ENCODE peak calls at places on chromosome 13, in ten cellular contexts. B is HTR-8/SVneo; Q is ovary; V is stimulated activated CD4-positive, alpha-beta T cell treated with anti-CD3 and anti-CD28 coated beads, Interleukin-2, amount 100 ng/mL, for 24 hours; O is NCI-H1930; A is T-cell; F is chondrocyte; P is GM10248; X is T-helper 9 cell; U is activated CD4-positive, CD25-positive, alpha-beta regulatory T cell. D is an unnamed sample.

GRCh38 chr13:77124423-77124822 is 97.5 kb upstream of the FBXL3 start:
- DNase-seq in A (no peak), X (no peak), P (no peak), O (no peak), B (no peak), Q (no peak), U (no peak), V (no peak), F (no peak), D (no peak)

GRCh38 chr13:29587645-29588044 is 7.8 kb downstream of the SLC7A1 start:
- DNase-seq in X (no peak), U (no peak), B (no peak), F (no peak), Q (no peak), A (no peak), O (no peak), V (no peak), P (no peak), D (no peak)

GRCh38 chr13:100497394-100497793 is 91.2 kb downstream of the GGACT start:
- DNase-seq in B (no peak), P (no peak), V (no peak), U (no peak), O (no peak), Q (no peak), X (no peak), F (no peak), A (no peak), D (no peak)

GRCh38 chr13:110559429-110559943 is 2.0 kb downstream of the RAB20 start:
- DNase-seq in B (no peak), O (no peak), P (no peak), F (no peak), X (no peak), V (no peak), Q (peak), A (no peak), U (no peak), D (no peak)

GRCh38 chr13:109737606-109738005 is 48.8 kb downstream of the IRS2 start:
- DNase-seq in Q (no peak), X (no peak), B (no peak), F (no peak), O (no peak), A (no peak), V (peak), P (no peak), U (no peak), D (no peak)

GRCh38 chr13:23384111-23384510 is 49.4 kb downstream of the SACS start:
- DNase-seq in V (peak), P (peak), U (no peak), X (no peak), Q (no peak), B (no peak), A (no peak), O (no peak), F (no peak), D (no peak)

GRCh38 chr13:99320693-99321481 is 13.7 kb upstream of the GPR183 start:
- DNase-seq in Q (no peak), F (no peak), B (no peak), V (no peak), O (no peak), A (no peak), U (no peak), P (no peak), X (no peak), D (no peak)

GRCh38 chr13:79457948-79458347 is 23.0 kb upstream of the NDFIP2 start:
- DNase-seq in U (no peak), O (no peak), V (no peak), B (no peak), Q (no peak), X (no peak), F (no peak), A (no peak), P (no peak), D (no peak)

GRCh38 chr13:85709072-85709471 is 90.1 kb downstream of the SLITRK6 start:
- DNase-seq in A (no peak), B (no peak), O (no peak), X (no peak), U (no peak), F (no peak), V (no peak), Q (no peak), P (no peak), D (no peak)

GRCh38 chr13:20489185-20489820 is 36.4 kb downstream of the CRYL1 start:
- DNase-seq in X (peak), U (peak), Q (no peak), B (peak), O (no peak), P (peak), F (no peak), V (peak), A (peak), D (no peak)

GRCh38 chr13:21033866-21034601 is 27.4 kb downstream of the LATS2 start:
- DNase-seq in X (no peak), B (no peak), O (no peak), F (no peak), A (no peak), Q (no peak), U (no peak), P (no peak), V (no peak), D (no peak)

GRCh38 chr13:77506874-77507273 is 28.6 kb upstream of the SCEL start:
- DNase-seq in U (no peak), A (no peak), F (no peak), P (no peak), X (no peak), V (no peak), Q (no peak), B (no peak), O (no peak), D (no peak)

GRCh38 chr13:27789495-27790303 is 2.6 kb upstream of the GSX1 start:
- DNase-seq in F (no peak), V (no peak), X (no peak), U (no peak), P (no peak), A (peak), Q (no peak), B (no peak), O (no peak), D (no peak)

GRCh38 chr13:94708031-94708571 is 4.2 kb downstream of the SOX21 start:
- DNase-seq in P (no peak), X (no peak), U (no peak), F (no peak), Q (no peak), V (peak), B (no peak), O (no peak), A (no peak), D (no peak)

GRCh38 chr13:97121894-97122293 is 100.2 kb upstream of the MBNL2 start:
- DNase-seq in Q (no peak), U (no peak), X (no peak), O (no peak), B (no peak), P (no peak), A (no peak), F (no peak), V (no peak), D (no peak)

GRCh38 chr13:50991624-50992610 is 82.3 kb downstream of the RNASEH2B start:
- DNase-seq in V (no peak), X (no peak), B (no peak), P (peak), O (no peak), F (no peak), U (no peak), Q (no peak), A (no peak), D (no peak)